ENCODE peak calls at places on chromosomes 11 and 22, in nine cellular contexts. One of them, this sample, is unnamed.

GRCh38 chr11:59201376-59201775 is 11.4 kb downstream of the MPEG1 start:
- DNase-seq in H9: peak
- DNase-seq in astrocyte of the spinal cord: no peak
- DNase-seq in left ventricle myocardium inferior: no peak
- DNase-seq in pancreas: no peak
- DNase-seq in HFF-Myc: no peak
- DNase-seq in cardiac muscle cell: no peak
- DNase-seq in cardiac fibroblast: no peak
- DNase-seq in body of pancreas: no peak
- DNase-seq in this sample: no peak

GRCh38 chr11:45298718-45299117 is 12.6 kb upstream of the SYT13 start:
- DNase-seq in pancreas: no peak
- DNase-seq in H9: peak
- DNase-seq in body of pancreas: no peak
- DNase-seq in cardiac muscle cell: no peak
- DNase-seq in cardiac fibroblast: no peak
- DNase-seq in HFF-Myc: no peak
- DNase-seq in astrocyte of the spinal cord: no peak
- DNase-seq in left ventricle myocardium inferior: no peak
- DNase-seq in this sample: no peak

GRCh38 chr11:15104166-15104565 is 10.6 kb upstream of the INSC start:
- DNase-seq in cardiac fibroblast: no peak
- DNase-seq in HFF-Myc: no peak
- DNase-seq in astrocyte of the spinal cord: no peak
- DNase-seq in body of pancreas: no peak
- DNase-seq in cardiac muscle cell: no peak
- DNase-seq in pancreas: no peak
- DNase-seq in left ventricle myocardium inferior: no peak
- DNase-seq in H9: no peak
- DNase-seq in this sample: no peak

GRCh38 chr11:75105462-75105925 is 8.8 kb upstream of the OR2AT4 start:
- DNase-seq in cardiac fibroblast: no peak
- DNase-seq in HFF-Myc: no peak
- DNase-seq in cardiac muscle cell: peak
- DNase-seq in body of pancreas: no peak
- DNase-seq in left ventricle myocardium inferior: no peak
- DNase-seq in astrocyte of the spinal cord: peak
- DNase-seq in H9: peak
- DNase-seq in pancreas: no peak
- DNase-seq in this sample: no peak

GRCh38 chr11:79857404-79857803 is 416.6 kb upstream of the TENM4 start:
- DNase-seq in cardiac fibroblast: no peak
- DNase-seq in pancreas: no peak
- DNase-seq in HFF-Myc: no peak
- DNase-seq in astrocyte of the spinal cord: no peak
- DNase-seq in left ventricle myocardium inferior: no peak
- DNase-seq in cardiac muscle cell: peak
- DNase-seq in body of pancreas: no peak
- DNase-seq in H9: no peak
- DNase-seq in this sample: no peak

GRCh38 chr11:27363576-27364115 is 631 bp upstream of the CCDC34 start:
- DNase-seq in pancreas: no peak
- DNase-seq in body of pancreas: no peak
- DNase-seq in H9: no peak
- DNase-seq in astrocyte of the spinal cord: no peak
- DNase-seq in cardiac fibroblast: no peak
- DNase-seq in left ventricle myocardium inferior: no peak
- DNase-seq in cardiac muscle cell: no peak
- DNase-seq in HFF-Myc: no peak
- DNase-seq in this sample: no peak

GRCh38 chr11:46237248-46238077 is 40.0 kb upstream of the CREB3L1 start:
- DNase-seq in pancreas: peak
- DNase-seq in astrocyte of the spinal cord: peak
- DNase-seq in cardiac fibroblast: peak
- DNase-seq in HFF-Myc: peak
- DNase-seq in cardiac muscle cell: peak
- DNase-seq in left ventricle myocardium inferior: peak
- DNase-seq in H9: peak
- DNase-seq in body of pancreas: peak
- DNase-seq in this sample: peak

GRCh38 chr11:36437413-36437812 is 72.7 kb downstream of the TRAF6 start:
- DNase-seq in cardiac muscle cell: peak
- DNase-seq in body of pancreas: no peak
- DNase-seq in cardiac fibroblast: no peak
- DNase-seq in astrocyte of the spinal cord: no peak
- DNase-seq in pancreas: no peak
- DNase-seq in HFF-Myc: no peak
- DNase-seq in left ventricle myocardium inferior: no peak
- DNase-seq in H9: no peak
- DNase-seq in this sample: no peak

GRCh38 chr11:69276165-69276564 is 17.8 kb upstream of the MYEOV start:
- DNase-seq in left ventricle myocardium inferior: no peak
- DNase-seq in HFF-Myc: no peak
- DNase-seq in body of pancreas: no peak
- DNase-seq in astrocyte of the spinal cord: no peak
- DNase-seq in cardiac fibroblast: no peak
- DNase-seq in H9: no peak
- DNase-seq in pancreas: no peak
- DNase-seq in cardiac muscle cell: no peak
- DNase-seq in this sample: no peak

GRCh38 chr22:31148953-31149627 is 8.8 kb upstream of the PLA2G3 start:
- DNase-seq in left ventricle myocardium inferior: peak
- DNase-seq in cardiac fibroblast: peak
- DNase-seq in H9: peak
- DNase-seq in HFF-Myc: no peak
- DNase-seq in cardiac muscle cell: peak
- DNase-seq in pancreas: peak
- DNase-seq in astrocyte of the spinal cord: peak
- DNase-seq in body of pancreas: peak
- DNase-seq in this sample: peak

GRCh38 chr22:20021196-20022181 is 579 bp downstream of the TANGO2 start:
- DNase-seq in H9: no peak
- DNase-seq in astrocyte of the spinal cord: peak
- DNase-seq in left ventricle myocardium inferior: peak
- DNase-seq in cardiac muscle cell: peak
- DNase-seq in HFF-Myc: no peak
- DNase-seq in pancreas: peak
- DNase-seq in body of pancreas: peak
- DNase-seq in cardiac fibroblast: peak
- DNase-seq in this sample: peak

GRCh38 chr11:7924526-7924925 is 6.5 kb downstream of the OR10A6 start:
- DNase-seq in H9: no peak
- DNase-seq in astrocyte of the spinal cord: no peak
- DNase-seq in pancreas: peak
- DNase-seq in HFF-Myc: no peak
- DNase-seq in cardiac muscle cell: no peak
- DNase-seq in left ventricle myocardium inferior: no peak
- DNase-seq in cardiac fibroblast: no peak
- DNase-seq in body of pancreas: peak
- DNase-seq in this sample: no peak

GRCh38 chr11:62427630-62428233 is 8.9 kb downstream of the SCGB1A1 start:
- DNase-seq in cardiac fibroblast: no peak
- DNase-seq in pancreas: no peak
- DNase-seq in H9: no peak
- DNase-seq in left ventricle myocardium inferior: no peak
- DNase-seq in HFF-Myc: no peak
- DNase-seq in cardiac muscle cell: no peak
- DNase-seq in body of pancreas: no peak
- DNase-seq in astrocyte of the spinal cord: peak
- DNase-seq in this sample: peak

GRCh38 chr11:84990141-84990540 is 637.0 kb downstream of the DLG2 start:
- DNase-seq in cardiac muscle cell: no peak
- DNase-seq in pancreas: no peak
- DNase-seq in astrocyte of the spinal cord: no peak
- DNase-seq in HFF-Myc: no peak
- DNase-seq in cardiac fibroblast: no peak
- DNase-seq in H9: no peak
- DNase-seq in body of pancreas: no peak
- DNase-seq in left ventricle myocardium inferior: no peak
- DNase-seq in this sample: no peak

GRCh38 chr22:42078469-42079318 is 806 bp upstream of the SMDT1 start:
- DNase-seq in cardiac fibroblast: peak
- DNase-seq in H9: peak
- DNase-seq in body of pancreas: no peak
- DNase-seq in pancreas: no peak
- DNase-seq in astrocyte of the spinal cord: peak
- DNase-seq in HFF-Myc: no peak
- DNase-seq in left ventricle myocardium inferior: no peak
- DNase-seq in cardiac muscle cell: no peak
- DNase-seq in this sample: no peak

GRCh38 chr11:19183641-19184040 is 18.1 kb downstream of the CSRP3 start:
- DNase-seq in body of pancreas: no peak
- DNase-seq in left ventricle myocardium inferior: no peak
- DNase-seq in cardiac fibroblast: no peak
- DNase-seq in cardiac muscle cell: no peak
- DNase-seq in astrocyte of the spinal cord: no peak
- DNase-seq in pancreas: no peak
- DNase-seq in H9: no peak
- DNase-seq in HFF-Myc: no peak
- DNase-seq in this sample: no peak

GRCh38 chr11:19187101-19187500 is 14.7 kb downstream of the CSRP3 start:
- DNase-seq in pancreas: no peak
- DNase-seq in body of pancreas: no peak
- DNase-seq in cardiac muscle cell: no peak
- DNase-seq in cardiac fibroblast: no peak
- DNase-seq in H9: no peak
- DNase-seq in HFF-Myc: no peak
- DNase-seq in astrocyte of the spinal cord: peak
- DNase-seq in left ventricle myocardium inferior: no peak
- DNase-seq in this sample: no peak

GRCh38 chr11:19187880-19188279 is 13.9 kb downstream of the CSRP3 start:
- DNase-seq in cardiac fibroblast: no peak
- DNase-seq in HFF-Myc: no peak
- DNase-seq in H9: no peak
- DNase-seq in cardiac muscle cell: no peak
- DNase-seq in pancreas: no peak
- DNase-seq in astrocyte of the spinal cord: no peak
- DNase-seq in left ventricle myocardium inferior: no peak
- DNase-seq in body of pancreas: no peak
- DNase-seq in this sample: no peak

GRCh38 chr11:19185516-19186052 is 16.2 kb downstream of the CSRP3 start:
- DNase-seq in cardiac fibroblast: no peak
- DNase-seq in cardiac muscle cell: no peak
- DNase-seq in HFF-Myc: no peak
- DNase-seq in pancreas: no peak
- DNase-seq in left ventricle myocardium inferior: no peak
- DNase-seq in body of pancreas: no peak
- DNase-seq in H9: no peak
- DNase-seq in astrocyte of the spinal cord: no peak
- DNase-seq in this sample: no peak

GRCh38 chr11:19185036-19185435 is 16.7 kb downstream of the CSRP3 start:
- DNase-seq in HFF-Myc: no peak
- DNase-seq in body of pancreas: no peak
- DNase-seq in left ventricle myocardium inferior: no peak
- DNase-seq in cardiac fibroblast: no peak
- DNase-seq in astrocyte of the spinal cord: no peak
- DNase-seq in cardiac muscle cell: no peak
- DNase-seq in pancreas: no peak
- DNase-seq in H9: no peak
- DNase-seq in this sample: no peak
- TF ChIP-seq CTCF in HFF-Myc: no peak
- TF ChIP-seq CTCF in body of pancreas: no peak
- TF ChIP-seq CTCF in left ventricle myocardium inferior: no peak
- TF ChIP-seq CTCF in cardiac fibroblast: no peak
- TF ChIP-seq CTCF in astrocyte of the spinal cord: no peak
- TF ChIP-seq CTCF in cardiac muscle cell: no peak
- TF ChIP-seq CTCF in pancreas: no peak
- TF ChIP-seq CTCF in H9: no peak
- TF ChIP-seq CTCF in this sample: no peak

GRCh38 chr11:73361953-73362776 is 14.0 kb upstream of the RELT start:
- DNase-seq in pancreas: no peak
- DNase-seq in cardiac fibroblast: no peak
- DNase-seq in astrocyte of the spinal cord: no peak
- DNase-seq in HFF-Myc: no peak
- DNase-seq in cardiac muscle cell: no peak
- DNase-seq in left ventricle myocardium inferior: no peak
- DNase-seq in H9: peak
- DNase-seq in body of pancreas: no peak
- DNase-seq in this sample: no peak
- TF ChIP-seq CTCF in pancreas: no peak
- TF ChIP-seq CTCF in cardiac fibroblast: no peak
- TF ChIP-seq CTCF in astrocyte of the spinal cord: no peak
- TF ChIP-seq CTCF in HFF-Myc: no peak
- TF ChIP-seq CTCF in cardiac muscle cell: no peak
- TF ChIP-seq CTCF in left ventricle myocardium inferior: no peak
- TF ChIP-seq CTCF in H9: peak
- TF ChIP-seq CTCF in body of pancreas: no peak
- TF ChIP-seq CTCF in this sample: no peak

GRCh38 chr11:6473481-6474422 is at the start of gene TRIM3:
- DNase-seq in body of pancreas: peak
- DNase-seq in HFF-Myc: peak
- DNase-seq in left ventricle myocardium inferior: peak
- DNase-seq in pancreas: peak
- DNase-seq in astrocyte of the spinal cord: peak
- DNase-seq in cardiac fibroblast: peak
- DNase-seq in H9: peak
- DNase-seq in cardiac muscle cell: peak
- DNase-seq in this sample: peak
- TF ChIP-seq CTCF in body of pancreas: no peak
- TF ChIP-seq CTCF in HFF-Myc: peak
- TF ChIP-seq CTCF in left ventricle myocardium inferior: no peak
- TF ChIP-seq CTCF in pancreas: no peak
- TF ChIP-seq CTCF in astrocyte of the spinal cord: peak
- TF ChIP-seq CTCF in cardiac fibroblast: peak
- TF ChIP-seq CTCF in H9: peak
- TF ChIP-seq CTCF in cardiac muscle cell: peak
- TF ChIP-seq CTCF in this sample: no peak

GRCh38 chr11:113161671-113162589 is 152.5 kb upstream of the TTC12 start:
- DNase-seq in cardiac fibroblast: no peak
- DNase-seq in H9: no peak
- DNase-seq in left ventricle myocardium inferior: no peak
- DNase-seq in pancreas: peak
- DNase-seq in cardiac muscle cell: peak
- DNase-seq in body of pancreas: peak
- DNase-seq in astrocyte of the spinal cord: no peak
- DNase-seq in HFF-Myc: no peak
- DNase-seq in this sample: no peak

GRCh38 chr11:113160652-113161051 is 153.7 kb upstream of the TTC12 start:
- DNase-seq in cardiac muscle cell: no peak
- DNase-seq in body of pancreas: no peak
- DNase-seq in HFF-Myc: no peak
- DNase-seq in cardiac fibroblast: no peak
- DNase-seq in left ventricle myocardium inferior: no peak
- DNase-seq in astrocyte of the spinal cord: no peak
- DNase-seq in H9: no peak
- DNase-seq in pancreas: no peak
- DNase-seq in this sample: no peak

GRCh38 chr11:113159967-113160621 is 154.3 kb upstream of the TTC12 start:
- DNase-seq in cardiac muscle cell: peak
- DNase-seq in cardiac fibroblast: peak
- DNase-seq in H9: no peak
- DNase-seq in HFF-Myc: no peak
- DNase-seq in left ventricle myocardium inferior: no peak
- DNase-seq in astrocyte of the spinal cord: no peak
- DNase-seq in body of pancreas: no peak
- DNase-seq in pancreas: no peak
- DNase-seq in this sample: no peak

GRCh38 chr11:113163291-113164030 is 150.9 kb upstream of the TTC12 start:
- DNase-seq in HFF-Myc: no peak
- DNase-seq in cardiac muscle cell: no peak
- DNase-seq in astrocyte of the spinal cord: peak
- DNase-seq in H9: no peak
- DNase-seq in body of pancreas: no peak
- DNase-seq in pancreas: no peak
- DNase-seq in left ventricle myocardium inferior: no peak
- DNase-seq in cardiac fibroblast: peak
- DNase-seq in this sample: no peak

GRCh38 chr11:113162590-113162961 is 151.8 kb upstream of the TTC12 start:
- DNase-seq in cardiac muscle cell: no peak
- DNase-seq in HFF-Myc: no peak
- DNase-seq in H9: no peak
- DNase-seq in body of pancreas: no peak
- DNase-seq in pancreas: no peak
- DNase-seq in cardiac fibroblast: peak
- DNase-seq in astrocyte of the spinal cord: peak
- DNase-seq in left ventricle myocardium inferior: no peak
- DNase-seq in this sample: no peak
- TF ChIP-seq CTCF in cardiac muscle cell: peak
- TF ChIP-seq CTCF in HFF-Myc: no peak
- TF ChIP-seq CTCF in H9: peak
- TF ChIP-seq CTCF in body of pancreas: no peak
- TF ChIP-seq CTCF in pancreas: no peak
- TF ChIP-seq CTCF in cardiac fibroblast: peak
- TF ChIP-seq CTCF in astrocyte of the spinal cord: peak
- TF ChIP-seq CTCF in left ventricle myocardium inferior: peak
- TF ChIP-seq CTCF in this sample: no peak

This sample was measured in activated CD8-positive, alpha-beta T cell treated with anti-CD3 and anti-CD28 coated beads for 36 hours.